ENCODE peak calls at places on chromosomes 12 and 14, in ten cellular contexts. P, C, L, Z, S, A, R, K, Y and J are unnamed samples.

GRCh38 chr12:19031032-19031431 is 98.5 kb upstream of the PLEKHA5 start:
- DNase-seq in R (no peak), A (no peak), Y (no peak), P (no peak), Z (peak; percentile 79), L (no peak), S (no peak), C (no peak), K (no peak), J (peak; percentile 57)

GRCh38 chr12:113727651-113728061 is 238.5 kb downstream of the RBM19 start:
- DNase-seq in R (no peak), C (no peak), Z (peak; percentile 16), P (no peak), K (no peak), A (no peak), L (no peak), Y (no peak), S (no peak), J (no peak)

GRCh38 chr12:68240975-68241374 is 12.4 kb downstream of the IL22 start:
- DNase-seq in C (no peak), Y (peak; percentile 15), P (peak; percentile 10), Z (no peak), L (no peak), S (peak; percentile 30), R (no peak), K (no peak), A (peak; percentile 67), J (peak; percentile 76)

GRCh38 chr14:100609331-100609870 is 22.2 kb upstream of the BEGAIN start:
- DNase-seq in L (no peak), A (no peak), Y (no peak), S (no peak), P (no peak), R (no peak), K (no peak), Z (no peak), C (peak; percentile 17), J (no peak)

GRCh38 chr14:83379371-83379770 is 1845.7 kb upstream of the SEL1L start:
- DNase-seq in A (no peak), R (no peak), L (no peak), Y (no peak), Z (peak; percentile 44), C (no peak), P (no peak), S (no peak), K (no peak), J (no peak)

GRCh38 chr12:62683724-62684501 is 217.3 kb downstream of the MON2 start:
- DNase-seq in P (no peak), Y (no peak), S (no peak), Z (peak; percentile 75), K (no peak), L (no peak), R (no peak), A (no peak), C (no peak), J (no peak)

GRCh38 chr12:46964496-46965098 is 114.8 kb upstream of the PCED1B start:
- DNase-seq in A (no peak), C (peak; percentile 68), L (no peak), R (no peak), Z (no peak), Y (peak; percentile 18), P (no peak), S (no peak), K (peak; percentile 74), J (peak; percentile 60)

GRCh38 chr12:92492291-92492690 is 210.5 kb upstream of the PLEKHG7 start:
- DNase-seq in P (no peak), Z (no peak), C (no peak), Y (no peak), R (no peak), S (no peak), L (no peak), A (no peak), K (no peak), J (no peak)

GRCh38 chr14:25349269-25349668 is 299.3 kb upstream of the STXBP6 start:
- DNase-seq in Z (peak; percentile 48), Y (no peak), C (no peak), S (no peak), A (no peak), P (no peak), R (no peak), K (no peak), L (no peak), J (no peak)

GRCh38 chr14:72104011-72104613 is 171.9 kb downstream of the RGS6 start:
- DNase-seq in S (peak; percentile 9), Y (peak; percentile 5), L (no peak), P (peak; percentile 2), R (no peak), C (peak; percentile 60), Z (no peak), A (peak; percentile 69), K (peak; percentile 15), J (no peak)

GRCh38 chr12:3213171-3213570 is 136.0 kb downstream of the TSPAN9 start:
- DNase-seq in P (no peak), S (no peak), L (no peak), R (no peak), A (no peak), Z (no peak), C (no peak), Y (no peak), K (no peak), J (no peak)

GRCh38 chr12:879641-880040 is 69.9 kb downstream of the RAD52 start:
- DNase-seq in L (no peak), Y (no peak), P (no peak), R (no peak), Z (peak; percentile 87), C (no peak), K (no peak), S (no peak), A (no peak), J (no peak)

GRCh38 chr12:26978801-26979200 is 35.4 kb downstream of the TM7SF3 start:
- DNase-seq in R (no peak), Y (no peak), P (no peak), S (no peak), Z (no peak), C (no peak), L (no peak), A (no peak), K (no peak), J (no peak)

GRCh38 chr14:44989497-44990440 is 27.8 kb downstream of the TOGARAM1 start:
- DNase-seq in Y (peak; percentile 10), L (no peak), C (no peak), Z (no peak), P (no peak), R (no peak), K (no peak), S (no peak), A (no peak), J (no peak)

GRCh38 chr14:71103662-71104484 is 196.6 kb downstream of the PCNX1 start:
- DNase-seq in A (no peak), S (no peak), Z (peak; percentile 52), Y (peak; percentile 80), C (no peak), L (no peak), R (no peak), P (no peak), K (peak; percentile 37), J (peak; percentile 72)

GRCh38 chr12:26846419-26846818 is 13.4 kb upstream of the ITPR2 start:
- DNase-seq in P (no peak), R (no peak), L (no peak), A (no peak), C (no peak), Z (no peak), K (no peak), Y (no peak), S (no peak), J (no peak)

GRCh38 chr12:2998789-2999264 is 39.6 kb downstream of the TEAD4 start:
- DNase-seq in L (peak; percentile 39), Z (peak; percentile 66), A (no peak), P (no peak), K (no peak), S (no peak), Y (peak; percentile 25), C (peak; percentile 86), R (no peak), J (peak; percentile 80)

GRCh38 chr14:95452176-95452889 is 64.1 kb downstream of the SYNE3 start:
- DNase-seq in S (no peak), L (no peak), Y (peak; percentile 48), K (no peak), P (no peak), R (no peak), C (peak; percentile 66), A (no peak), Z (no peak), J (peak; percentile 30)

GRCh38 chr12:55707841-55708694 is at the start of gene ITGA7:
- DNase-seq in P (peak; percentile 65), K (peak; percentile 92), R (peak; percentile 44), L (peak; percentile 78), Z (no peak), Y (no peak), A (peak; percentile 83), S (peak; percentile 43), C (peak; percentile 99), J (no peak)